ENCODE peak calls at places on chromosomes 13 and 19, in seven cellular contexts. L is HCT116, B is SK-N-SH, T is GM12878, M is HepG2, U is H1, R is K562. O is an unnamed sample.

GRCh38 chr13:46894534-46894906 is 2.3 kb downstream of the HTR2A start:
- DNase-seq in L (no peak), B (no peak), T (no peak), M (no peak), U (no peak), R (no peak), O (no peak)

GRCh38 chr19:2532252-2533071 is 56.5 kb downstream of the GADD45B start:
- DNase-seq in L (peak), B (no peak), T (no peak), M (no peak), U (no peak), R (no peak), O (peak)

GRCh38 chr19:28468701-28469459 is 744.1 kb downstream of the UQCRFS1 start:
- DNase-seq in L (no peak), B (no peak), T (no peak), M (no peak), U (no peak), R (no peak), O (no peak)

GRCh38 chr13:112671359-112671758 is 18.5 kb upstream of the ATP11A start:
- DNase-seq in L (no peak), B (no peak), T (no peak), M (no peak), U (no peak), R (no peak), O (no peak)

GRCh38 chr19:29292146-29292545 is 79.2 kb upstream of the UQCRFS1 start:
- DNase-seq in L (no peak), B (no peak), T (no peak), M (no peak), U (no peak), R (no peak), O (no peak)

GRCh38 chr13:53104120-53104519 is 75.5 kb downstream of the OLFM4 start:
- DNase-seq in L (no peak), B (no peak), T (no peak), M (no peak), U (no peak), R (no peak), O (no peak)

GRCh38 chr13:62551588-62551987 is 1135.9 kb upstream of the PCDH20 start:
- DNase-seq in L (no peak), B (no peak), T (no peak), M (no peak), U (no peak), R (no peak), O (peak)

GRCh38 chr19:51712461-51713081 is 11.2 kb downstream of the HAS1 start:
- DNase-seq in L (no peak), B (no peak), T (no peak), M (no peak), U (peak), R (no peak), O (peak)

GRCh38 chr13:21009036-21009435 is 52.4 kb downstream of the LATS2 start:
- DNase-seq in L (no peak), B (no peak), T (no peak), M (no peak), U (no peak), R (no peak), O (no peak)

GRCh38 chr13:75875450-75875849 is 239.3 kb downstream of the LMO7 start:
- DNase-seq in L (no peak), B (no peak), T (no peak), M (no peak), U (no peak), R (no peak), O (no peak)

GRCh38 chr13:77507931-77508776 is 27.4 kb upstream of the SCEL start:
- DNase-seq in L (peak), B (no peak), T (no peak), M (no peak), U (no peak), R (no peak), O (no peak)

GRCh38 chr13:44224433-44225149 is 149.0 kb upstream of the SERP2 start:
- DNase-seq in L (no peak), B (no peak), T (no peak), M (no peak), U (no peak), R (no peak), O (no peak)

GRCh38 chr19:55114566-55115145 is 2.8 kb downstream of the PPP1R12C start:
- DNase-seq in L (no peak), B (peak), T (no peak), M (no peak), U (no peak), R (no peak), O (no peak)

GRCh38 chr19:3129112-3129511 is 6.7 kb upstream of the GNA15 start:
- DNase-seq in L (peak), B (no peak), T (no peak), M (peak), U (no peak), R (no peak), O (peak)

DNA sequence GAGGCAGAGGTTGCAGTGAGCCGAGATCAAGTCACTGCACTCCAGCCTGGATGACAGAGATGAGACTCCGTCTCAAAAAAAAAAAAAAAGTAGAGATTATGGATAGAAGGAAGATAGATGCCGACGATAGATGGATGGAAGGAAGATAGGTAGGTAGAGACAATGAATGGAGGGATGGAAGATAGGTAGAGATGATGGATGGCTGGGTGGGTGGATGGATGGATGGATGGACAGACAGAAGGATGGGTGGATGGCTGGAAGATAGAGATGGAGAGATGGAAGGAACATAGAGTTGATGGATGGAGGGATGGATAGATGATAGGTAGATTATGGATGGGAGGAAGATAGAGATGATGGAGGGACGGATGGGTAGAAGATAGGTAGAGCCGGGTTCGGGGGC is 18.5 kb upstream of the USE1 start:
- DNase-seq in L (no peak), B (no peak), T (no peak), M (no peak), U (no peak), R (no peak), O (no peak)
- TF ChIP-seq JUND in L (no peak), B (no peak), T (no peak), M (no peak), U (no peak), R (no peak), O (no peak)

GRCh38 chr13:34360702-34361101 is 542.8 kb downstream of the RFC3 start:
- DNase-seq in L (no peak), B (no peak), T (no peak), M (no peak), U (no peak), R (no peak), O (no peak)

GRCh38 chr13:34357435-34358232 is 539.7 kb downstream of the RFC3 start:
- DNase-seq in L (no peak), B (no peak), T (no peak), M (no peak), U (no peak), R (no peak), O (no peak)

GRCh38 chr13:34361528-34361927 is 543.6 kb downstream of the RFC3 start:
- DNase-seq in L (no peak), B (peak), T (no peak), M (no peak), U (no peak), R (no peak), O (no peak)

GRCh38 chr13:34356686-34357434 is 538.9 kb downstream of the RFC3 start:
- DNase-seq in L (no peak), B (no peak), T (no peak), M (no peak), U (no peak), R (no peak), O (no peak)

GRCh38 chr13:34358811-34359513 is 541.0 kb downstream of the RFC3 start:
- DNase-seq in L (no peak), B (no peak), T (no peak), M (no peak), U (no peak), R (no peak), O (no peak)
- TF ChIP-seq JUND in L (no peak), B (peak), T (no peak), M (no peak), U (no peak), R (no peak), O (no peak)

DNA sequence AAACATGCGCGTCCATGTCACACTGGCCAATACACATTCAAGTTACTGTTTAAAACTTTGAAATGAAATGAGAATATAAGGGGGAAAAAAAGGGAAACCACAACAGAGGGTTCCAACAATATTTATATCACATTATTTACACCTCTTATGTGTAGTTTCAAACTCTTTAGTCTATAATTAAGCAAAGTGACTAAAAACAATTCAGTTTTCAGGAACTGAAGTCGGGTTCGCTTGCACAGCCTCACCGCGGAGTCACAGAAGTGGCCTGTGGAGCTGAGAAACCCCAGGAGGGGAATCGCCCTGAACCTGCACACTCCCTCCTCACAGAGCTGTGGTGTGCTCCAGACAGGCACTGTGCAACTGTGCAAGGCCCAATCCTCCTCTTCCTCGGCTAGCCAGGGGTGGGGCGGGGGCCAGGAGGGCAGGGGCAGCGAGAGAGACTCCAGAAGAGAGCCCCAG is 75.9 kb downstream of the STK24 start:
- DNase-seq in L (no peak), B (no peak), T (peak), M (no peak), U (no peak), R (no peak), O (no peak)
- TF ChIP-seq JUND in L (no peak), B (no peak), T (peak), M (no peak), U (no peak), R (no peak), O (no peak)

GRCh38 chr19:31055454-31055853 is 293.8 kb downstream of the TSHZ3 start:
- DNase-seq in L (no peak), B (no peak), T (no peak), M (no peak), U (no peak), R (no peak), O (no peak)
- TF ChIP-seq JUND in L (no peak), B (no peak), T (no peak), M (no peak), U (no peak), R (no peak), O (no peak)

GRCh38 chr19:47229674-47230121 is 1.3 kb downstream of the BBC3 start:
- DNase-seq in L (no peak), B (peak), T (no peak), M (no peak), U (no peak), R (no peak), O (no peak)
- TF ChIP-seq JUND in L (no peak), B (no peak), T (no peak), M (no peak), U (no peak), R (no peak), O (no peak)

GRCh38 chr13:23639672-23640275 is 69.6 kb downstream of the TNFRSF19 start:
- DNase-seq in L (no peak), B (no peak), T (no peak), M (no peak), U (no peak), R (no peak), O (no peak)

GRCh38 chr13:23642110-23642509 is 71.9 kb downstream of the TNFRSF19 start:
- DNase-seq in L (no peak), B (no peak), T (no peak), M (no peak), U (no peak), R (no peak), O (no peak)

GRCh38 chr13:23634897-23635296 is 64.7 kb downstream of the TNFRSF19 start:
- DNase-seq in L (no peak), B (no peak), T (no peak), M (no peak), U (no peak), R (no peak), O (no peak)

GRCh38 chr13:23636360-23636759 is 66.1 kb downstream of the TNFRSF19 start:
- DNase-seq in L (no peak), B (no peak), T (no peak), M (no peak), U (no peak), R (no peak), O (no peak)

GRCh38 chr13:23637813-23638212 is 67.6 kb downstream of the TNFRSF19 start:
- DNase-seq in L (no peak), B (no peak), T (no peak), M (no peak), U (no peak), R (no peak), O (no peak)
- TF ChIP-seq JUND in L (no peak), B (no peak), T (no peak), M (no peak), U (no peak), R (no peak), O (no peak)